ENCODE peak calls at places on chromosomes 3 and 15, in six cellular contexts. L is WERI-Rb-1, X is astrocyte of the cerebellum, N is cardiac fibroblast, T is mammary epithelial cell, V is psoas muscle. D is an unnamed sample.

GRCh38 chr3:179278151-179278550 is 27.2 kb upstream of the KCNMB3 start:
- DNase-seq in L (no peak), X (no peak), N (no peak), T (no peak), V (no peak), D (no peak)

GRCh38 chr15:101067660-101068522 is 148.7 kb downstream of the LRRK1 start:
- DNase-seq in L (no peak), X (no peak), N (no peak), T (no peak), V (peak), D (no peak)

GRCh38 chr3:170081079-170081741 is 43.4 kb downstream of the GPR160 start:
- DNase-seq in L (no peak), X (peak), N (peak), T (no peak), V (no peak), D (no peak)

GRCh38 chr3:42117175-42118008 is 26.2 kb downstream of the TRAK1 start:
- DNase-seq in L (peak), X (no peak), N (peak), T (peak), V (peak), D (no peak)

GRCh38 chr3:7682822-7683229 is 818.8 kb upstream of the LMCD1 start:
- DNase-seq in L (no peak), X (peak), N (peak), T (peak), V (no peak), D (peak)

GRCh38 chr15:44710236-44711088 is 661 bp downstream of the PATL2 start:
- DNase-seq in L (no peak), X (no peak), N (peak), T (no peak), V (no peak), D (no peak)

GRCh38 chr15:101675015-101675414 is 22.8 kb upstream of the TM2D3 start:
- DNase-seq in L (no peak), X (peak), N (peak), T (peak), V (no peak), D (no peak)

GRCh38 chr15:62306851-62307504 is 141.9 kb upstream of the C2CD4B start:
- DNase-seq in L (peak), X (peak), N (peak), T (peak), V (no peak), D (peak)

GRCh38 chr3:132726341-132726823 is 4.2 kb upstream of the NPHP3 start:
- DNase-seq in L (no peak), X (peak), N (peak), T (peak), V (no peak), D (no peak)

GRCh38 chr3:98855811-98856400 is 45.6 kb downstream of the DCBLD2 start:
- DNase-seq in L (no peak), X (peak), N (peak), T (peak), V (no peak), D (peak)

GRCh38 chr3:126082334-126083137 is 1.4 kb downstream of the SLC41A3 start:
- DNase-seq in L (no peak), X (no peak), N (no peak), T (no peak), V (no peak), D (no peak)

GRCh38 chr3:71062920-71063767 is 520.4 kb downstream of the FOXP1 start:
- DNase-seq in L (no peak), X (no peak), N (peak), T (peak), V (no peak), D (no peak)

GRCh38 chr15:29952245-29952644 is 130.0 kb upstream of the TJP1 start:
- DNase-seq in L (no peak), X (peak), N (no peak), T (no peak), V (no peak), D (no peak)

GRCh38 chr15:90701880-90702630 is 15.1 kb upstream of the BLM start:
- DNase-seq in L (peak), X (no peak), N (peak), T (no peak), V (no peak), D (no peak)

GRCh38 chr15:47820780-47821319 is 103.5 kb downstream of the SEMA6D start:
- DNase-seq in L (no peak), X (peak), N (peak), T (peak), V (no peak), D (no peak)

GRCh38 chr15:31265090-31265870 is 61.4 kb upstream of the KLF13 start:
- DNase-seq in L (no peak), X (no peak), N (no peak), T (no peak), V (peak), D (no peak)

GRCh38 chr3:114880078-114880477 is 267.0 kb downstream of the ZBTB20 start:
- DNase-seq in L (no peak), X (peak), N (no peak), T (peak), V (no peak), D (no peak)

GRCh38 chr15:65337436-65338070 is 33.1 kb downstream of the RNU5B-1 start:
- DNase-seq in L (peak), X (no peak), N (no peak), T (no peak), V (no peak), D (no peak)

GRCh38 chr15:44584162-44584749 is 47.3 kb downstream of the EIF3J start:
- DNase-seq in L (peak), X (no peak), N (peak), T (peak), V (no peak), D (no peak)

GRCh38 chr3:196406806-196407470 is 25.3 kb downstream of the UBXN7 start:
- DNase-seq in L (no peak), X (no peak), N (peak), T (no peak), V (no peak), D (no peak)

GRCh38 chr3:171044828-171045793 is 18.6 kb upstream of the SLC2A2 start:
- DNase-seq in L (no peak), X (peak), N (peak), T (peak), V (no peak), D (peak)

GRCh38 chr3:56042326-56042951 is 425.8 kb downstream of the ERC2 start:
- DNase-seq in L (no peak), X (peak), N (peak), T (peak), V (no peak), D (no peak)

GRCh38 chr15:30649952-30650929 is 24.3 kb downstream of the ARHGAP11B start:
- DNase-seq in L (no peak), X (no peak), N (peak), T (no peak), V (no peak), D (no peak)

GRCh38 chr3:155352900-155353490 is 59.5 kb upstream of the STRIT1 start:
- DNase-seq in L (no peak), X (peak), N (peak), T (peak), V (no peak), D (peak)

GRCh38 chr3:11717768-11718581 is 74.3 kb upstream of the VGLL4 start:
- DNase-seq in L (no peak), X (no peak), N (peak), T (peak), V (no peak), D (no peak)

GRCh38 chr15:40016224-40016865 is 22.6 kb downstream of the SRP14 start:
- DNase-seq in L (no peak), X (no peak), N (peak), T (no peak), V (no peak), D (no peak)

GRCh38 chr15:79028411-79028964 is 62.1 kb downstream of the RASGRF1 start:
- DNase-seq in L (peak), X (no peak), N (peak), T (peak), V (no peak), D (no peak)

GRCh38 chr3:133475245-133476010 is 75.6 kb downstream of the BFSP2 start:
- DNase-seq in L (peak), X (no peak), N (no peak), T (no peak), V (no peak), D (no peak)

GRCh38 chr3:30333143-30333542 is 273.3 kb upstream of the TGFBR2 start:
- DNase-seq in L (no peak), X (no peak), N (no peak), T (no peak), V (no peak), D (no peak)
- H3K4me3 ChIP-seq in L (no peak), X (no peak), N (no peak), T (no peak), V (no peak), D (no peak)

GRCh38 chr3:5122030-5122740 is at the start of gene ARL8B:
- DNase-seq in L (peak), X (peak), N (peak), T (peak), V (peak), D (peak)

GRCh38 chr3:5116568-5116967 is 5.5 kb upstream of the ARL8B start:
- DNase-seq in L (no peak), X (no peak), N (no peak), T (no peak), V (no peak), D (no peak)

GRCh38 chr3:5123937-5124336 is 1.8 kb downstream of the ARL8B start:
- DNase-seq in L (peak), X (no peak), N (no peak), T (peak), V (no peak), D (no peak)

GRCh38 chr3:5122741-5123706 is 932 bp downstream of the ARL8B start:
- DNase-seq in L (peak), X (peak), N (peak), T (peak), V (peak), D (peak)

DNA sequence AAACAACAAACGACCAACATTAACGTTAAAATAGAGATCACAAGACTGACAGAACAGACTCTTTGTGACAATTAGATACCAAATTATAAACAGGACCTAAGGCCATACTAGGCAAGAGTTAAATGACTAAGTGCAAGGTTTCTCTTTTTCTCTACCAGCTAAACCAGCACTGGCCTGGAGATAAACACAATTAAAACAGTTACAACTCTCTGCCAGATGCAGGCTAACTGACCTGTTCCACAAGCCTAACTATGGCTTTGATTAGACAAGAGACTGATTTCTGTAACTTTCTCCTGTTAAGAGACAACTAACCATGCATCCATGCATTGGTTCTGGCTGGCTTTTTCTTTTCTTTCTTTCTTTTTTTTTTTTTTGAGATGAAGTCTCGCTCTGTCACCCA is 1.6 kb upstream of the ARL8B start:
- DNase-seq in L (no peak), X (no peak), N (no peak), T (no peak), V (no peak), D (no peak)
- TF ChIP-seq CTCF in L (no peak), X (no peak), N (no peak), T (no peak), V (no peak), D (no peak)

DNA sequence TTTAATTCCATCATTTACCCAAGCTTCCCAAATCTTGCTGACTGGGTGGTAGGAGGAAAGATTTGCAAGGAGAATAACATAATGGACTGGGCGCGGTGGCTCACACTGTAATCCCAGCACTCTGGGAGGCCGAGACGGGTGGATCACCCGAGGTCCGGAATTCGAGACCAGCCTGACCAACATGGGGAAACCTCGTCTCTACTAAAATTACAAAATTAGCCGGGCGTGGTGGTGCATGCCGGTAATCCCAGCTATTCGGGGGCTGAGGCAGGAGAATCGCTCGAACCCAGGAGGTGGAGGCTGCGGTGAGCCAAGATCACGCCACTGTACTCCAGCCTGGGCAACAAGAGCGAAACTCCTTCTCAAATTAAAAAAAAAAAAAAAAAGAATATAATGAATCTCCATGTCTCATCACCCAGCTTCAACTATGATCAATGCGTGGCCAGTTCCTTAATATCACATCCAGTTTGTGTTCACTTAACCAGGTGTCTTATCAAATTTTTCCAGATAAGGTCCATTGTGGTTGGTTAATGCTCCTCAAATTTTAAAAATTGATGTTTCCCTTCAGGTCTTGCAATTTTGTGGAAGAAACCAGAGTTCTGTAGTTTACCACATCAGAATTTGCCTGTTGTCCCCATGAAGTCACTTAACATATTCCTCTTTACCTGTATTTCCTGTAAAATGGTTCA is 1.3 kb upstream of the ABCF3 start:
- DNase-seq in L (no peak), X (no peak), N (no peak), T (no peak), V (no peak), D (no peak)
- H3K4me3 ChIP-seq in L (no peak), X (no peak), N (no peak), T (no peak), V (peak), D (no peak)

GRCh38 chr3:52472239-52472783 is 16.9 kb downstream of the NISCH start:
- DNase-seq in L (no peak), X (no peak), N (no peak), T (no peak), V (no peak), D (no peak)
- TF ChIP-seq CTCF in L (no peak), X (no peak), N (no peak), T (no peak), V (no peak), D (no peak)

GRCh38 chr15:75367406-75367912 is 948 bp downstream of the MAN2C1 start:
- DNase-seq in L (no peak), X (no peak), N (no peak), T (no peak), V (no peak), D (no peak)

GRCh38 chr15:75367913-75368688 is at the start of gene MAN2C1:
- DNase-seq in L (peak), X (peak), N (peak), T (peak), V (peak), D (peak)

GRCh38 chr15:75369897-75370581 is 1.6 kb upstream of the MAN2C1 start:
- DNase-seq in L (no peak), X (no peak), N (no peak), T (no peak), V (no peak), D (no peak)

GRCh38 chr15:75366163-75366562 is 2.2 kb downstream of the MAN2C1 start:
- DNase-seq in L (no peak), X (no peak), N (no peak), T (no peak), V (no peak), D (no peak)

GRCh38 chr15:75368689-75369239 is 357 bp upstream of the MAN2C1 start:
- DNase-seq in L (no peak), X (no peak), N (no peak), T (no peak), V (no peak), D (no peak)
- H3K4me3 ChIP-seq in L (peak), X (peak), N (peak), T (peak), V (peak), D (peak)

DNA sequence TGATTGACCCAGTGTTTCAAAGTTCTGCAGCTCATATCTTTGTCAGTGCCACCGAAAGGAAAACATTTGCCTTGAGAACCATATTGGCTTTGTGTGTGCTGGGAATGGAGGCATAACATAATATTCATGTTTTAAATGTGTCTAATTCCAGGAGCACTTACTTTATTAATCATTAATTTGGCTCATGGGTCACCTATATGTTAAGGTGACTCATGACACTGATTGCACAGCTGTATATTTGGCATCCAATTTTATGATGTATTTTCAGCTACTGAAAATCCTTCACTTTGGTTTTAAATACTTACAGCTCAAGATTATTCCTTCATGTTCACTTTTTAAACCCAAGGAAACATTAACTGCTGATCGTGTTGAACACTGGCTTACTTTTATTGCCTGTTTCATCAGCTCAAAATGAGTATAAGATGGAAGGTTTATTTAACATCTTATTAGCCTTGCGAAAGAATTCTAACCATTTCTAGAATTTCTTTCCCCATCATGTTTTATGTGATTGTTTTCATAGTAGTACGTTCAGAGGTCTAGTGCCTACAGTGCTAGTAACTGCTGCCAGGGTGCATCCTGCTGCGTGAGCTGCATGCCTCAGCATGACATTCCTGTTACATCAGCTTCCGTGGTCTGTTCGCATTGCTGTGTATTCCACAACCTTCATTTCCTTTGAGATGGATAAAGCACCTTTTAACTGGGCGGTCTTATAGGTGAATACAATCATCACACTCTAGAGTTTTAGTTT is 63.7 kb downstream of the LRCH3 start:
- DNase-seq in L (no peak), X (peak), N (peak), T (peak), V (no peak), D (peak)
- TF ChIP-seq CTCF in L (no peak), X (no peak), N (no peak), T (no peak), V (no peak), D (no peak)

DNA sequence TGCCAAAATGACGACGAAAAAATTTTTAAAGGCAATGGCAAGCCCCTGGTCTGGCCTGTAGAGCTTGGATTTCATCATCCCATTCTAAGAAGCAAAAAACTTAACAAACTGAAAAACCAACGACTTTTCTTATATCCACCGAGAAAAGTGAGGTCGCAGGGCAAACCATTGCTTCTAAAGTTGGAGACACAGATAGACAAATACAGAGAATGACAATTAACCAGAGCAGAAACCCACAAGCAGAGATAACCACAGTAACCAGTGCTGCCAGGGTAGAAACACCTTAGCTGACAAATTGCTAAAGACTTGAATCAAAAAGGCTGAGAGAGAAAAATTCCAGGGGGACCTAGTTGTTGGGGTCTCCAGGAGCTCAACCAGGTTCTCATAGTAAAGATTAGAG is 386.5 kb upstream of the SGO1 start:
- DNase-seq in L (no peak), X (no peak), N (no peak), T (no peak), V (no peak), D (no peak)
- H3K4me3 ChIP-seq in L (no peak), X (no peak), N (no peak), T (no peak), V (no peak), D (no peak)

GRCh38 chr3:161371441-161372320 is at the start of gene SPTSSB:
- DNase-seq in L (peak), X (no peak), N (peak), T (peak), V (peak), D (peak)
- TF ChIP-seq CTCF in L (peak), X (peak), N (peak), T (no peak), V (no peak), D (peak)

D was measured in kidney epithelial cell.